ENCODE peak calls at places on chromosomes 4 and X, in five cellular contexts. One of them, this sample, is unnamed. For H3K4me1, the result is how much of the 10 kb centered on the place peaks cover.

GRCh38 chrX:153582896-153583295 is 16.0 kb downstream of the CCNQ start:
- DNase-seq in breast epithelium: peak
- DNase-seq in endodermal cell: no peak
- DNase-seq in heart right ventricle: no peak
- DNase-seq in upper lobe of left lung: no peak
- DNase-seq in this sample: no peak

GRCh38 chrX:47499291-47499690 is 16.3 kb upstream of the ZNF41 start:
- DNase-seq in breast epithelium: no peak
- DNase-seq in endodermal cell: no peak
- DNase-seq in heart right ventricle: no peak
- DNase-seq in upper lobe of left lung: no peak
- DNase-seq in this sample: no peak

GRCh38 chr4:187098429-187098828 is 374.8 kb upstream of the FAT1 start:
- DNase-seq in breast epithelium: no peak
- DNase-seq in endodermal cell: no peak
- DNase-seq in heart right ventricle: no peak
- DNase-seq in upper lobe of left lung: no peak
- DNase-seq in this sample: no peak

GRCh38 chr4:7922466-7922865 is 17.2 kb downstream of the AFAP1 start:
- DNase-seq in breast epithelium: no peak
- DNase-seq in endodermal cell: no peak
- DNase-seq in heart right ventricle: no peak
- DNase-seq in upper lobe of left lung: no peak
- DNase-seq in this sample: no peak

GRCh38 chr4:37644962-37645361 is 41.2 kb downstream of the RELL1 start:
- DNase-seq in breast epithelium: no peak
- DNase-seq in endodermal cell: no peak
- DNase-seq in heart right ventricle: no peak
- DNase-seq in upper lobe of left lung: no peak
- DNase-seq in this sample: no peak

GRCh38 chr4:119939066-119939995 is 127.3 kb downstream of the MAD2L1 start:
- DNase-seq in breast epithelium: no peak
- DNase-seq in endodermal cell: no peak
- DNase-seq in heart right ventricle: peak
- DNase-seq in upper lobe of left lung: no peak
- DNase-seq in this sample: no peak

GRCh38 chr4:101418055-101418454 is 70.7 kb upstream of the PPP3CA start:
- DNase-seq in breast epithelium: no peak
- DNase-seq in endodermal cell: no peak
- DNase-seq in heart right ventricle: no peak
- DNase-seq in upper lobe of left lung: no peak
- DNase-seq in this sample: no peak

GRCh38 chr4:55887594-55887993 is 34.1 kb downstream of the EXOC1 start:
- DNase-seq in breast epithelium: no peak
- DNase-seq in endodermal cell: no peak
- DNase-seq in heart right ventricle: no peak
- DNase-seq in upper lobe of left lung: no peak
- DNase-seq in this sample: no peak

GRCh38 chrX:48487362-48487785 is 11.4 kb downstream of the FTSJ1 start:
- DNase-seq in breast epithelium: no peak
- DNase-seq in endodermal cell: no peak
- DNase-seq in heart right ventricle: no peak
- DNase-seq in upper lobe of left lung: no peak
- DNase-seq in this sample: no peak

GRCh38 chrX:7330971-7331746 is 183.2 kb upstream of the PUDP start:
- DNase-seq in breast epithelium: no peak
- DNase-seq in endodermal cell: no peak
- DNase-seq in heart right ventricle: no peak
- DNase-seq in upper lobe of left lung: no peak
- DNase-seq in this sample: no peak

GRCh38 chr4:152109585-152110509 is 349.0 kb upstream of the GATB start:
- DNase-seq in breast epithelium: no peak
- DNase-seq in endodermal cell: no peak
- DNase-seq in heart right ventricle: no peak
- DNase-seq in upper lobe of left lung: no peak
- DNase-seq in this sample: no peak

GRCh38 chrX:136710324-136710951 is 62.5 kb downstream of the CD40LG start:
- DNase-seq in breast epithelium: no peak
- DNase-seq in endodermal cell: no peak
- DNase-seq in heart right ventricle: no peak
- DNase-seq in upper lobe of left lung: no peak
- DNase-seq in this sample: no peak

GRCh38 chr4:155025762-155026457 is 182.5 kb upstream of the NPY2R start:
- DNase-seq in breast epithelium: no peak
- DNase-seq in endodermal cell: peak
- DNase-seq in heart right ventricle: peak
- DNase-seq in upper lobe of left lung: no peak
- DNase-seq in this sample: no peak

GRCh38 chrX:17563515-17563914 is 173.8 kb upstream of the SCML1 start:
- DNase-seq in breast epithelium: no peak
- DNase-seq in endodermal cell: no peak
- DNase-seq in heart right ventricle: no peak
- DNase-seq in upper lobe of left lung: no peak
- DNase-seq in this sample: no peak

GRCh38 chr4:39937683-39938268 is 39.9 kb downstream of the PDS5A start:
- DNase-seq in breast epithelium: no peak
- DNase-seq in endodermal cell: no peak
- DNase-seq in heart right ventricle: no peak
- DNase-seq in upper lobe of left lung: no peak
- DNase-seq in this sample: no peak

GRCh38 chr4:22532896-22533295 is 17.0 kb upstream of the ADGRA3 start:
- DNase-seq in breast epithelium: no peak
- DNase-seq in endodermal cell: no peak
- DNase-seq in heart right ventricle: no peak
- DNase-seq in upper lobe of left lung: no peak
- DNase-seq in this sample: no peak

GRCh38 chr4:109301691-109302365 is 630 bp downstream of the COL25A1 start:
- DNase-seq in breast epithelium: no peak
- DNase-seq in endodermal cell: peak
- DNase-seq in heart right ventricle: no peak
- DNase-seq in upper lobe of left lung: peak
- DNase-seq in this sample: no peak

GRCh38 chr4:130054895-130055294 is 958.9 kb downstream of the C4orf33 start:
- DNase-seq in breast epithelium: no peak
- DNase-seq in endodermal cell: no peak
- DNase-seq in heart right ventricle: no peak
- DNase-seq in upper lobe of left lung: no peak
- DNase-seq in this sample: no peak

GRCh38 chrX:115531818-115532403 is 29.1 kb upstream of the PLS3 start:
- DNase-seq in breast epithelium: no peak
- DNase-seq in endodermal cell: no peak
- DNase-seq in heart right ventricle: no peak
- DNase-seq in upper lobe of left lung: no peak
- DNase-seq in this sample: no peak

GRCh38 chr4:80017125-80017854 is 55.7 kb downstream of the ANTXR2 start:
- DNase-seq in breast epithelium: no peak
- DNase-seq in endodermal cell: no peak
- DNase-seq in heart right ventricle: no peak
- DNase-seq in upper lobe of left lung: no peak
- DNase-seq in this sample: no peak

GRCh38 chrX:110310000-110310790 is 7.7 kb downstream of the AMMECR1 start:
- DNase-seq in breast epithelium: no peak
- DNase-seq in endodermal cell: no peak
- DNase-seq in heart right ventricle: no peak
- DNase-seq in upper lobe of left lung: no peak
- DNase-seq in this sample: no peak

GRCh38 chr4:150999091-150999490 is 16.0 kb downstream of the LRBA start:
- DNase-seq in breast epithelium: no peak
- DNase-seq in endodermal cell: no peak
- DNase-seq in heart right ventricle: no peak
- DNase-seq in upper lobe of left lung: no peak
- DNase-seq in this sample: no peak

GRCh38 chr4:25827373-25827772 is 35.4 kb downstream of the SEL1L3 start:
- DNase-seq in breast epithelium: no peak
- DNase-seq in endodermal cell: no peak
- DNase-seq in heart right ventricle: no peak
- DNase-seq in upper lobe of left lung: no peak
- DNase-seq in this sample: no peak

GRCh38 chrX:117713411-117713810 is 403.2 kb downstream of the KLHL13 start:
- DNase-seq in breast epithelium: no peak
- DNase-seq in endodermal cell: no peak
- DNase-seq in heart right ventricle: no peak
- DNase-seq in upper lobe of left lung: no peak
- DNase-seq in this sample: no peak

GRCh38 chr4:2354127-2354526 is 64.3 kb downstream of the ZFYVE28 start:
- DNase-seq in breast epithelium: no peak
- DNase-seq in endodermal cell: peak
- DNase-seq in heart right ventricle: no peak
- DNase-seq in upper lobe of left lung: no peak
- DNase-seq in this sample: no peak

GRCh38 chrX:121455890-121456289 is 408.5 kb downstream of the GLUD2 start:
- DNase-seq in breast epithelium: no peak
- DNase-seq in endodermal cell: no peak
- DNase-seq in heart right ventricle: no peak
- DNase-seq in upper lobe of left lung: no peak
- DNase-seq in this sample: no peak

GRCh38 chr4:74262522-74262921 is 45.7 kb upstream of the EPGN start:
- DNase-seq in breast epithelium: no peak
- DNase-seq in endodermal cell: no peak
- DNase-seq in heart right ventricle: no peak
- DNase-seq in upper lobe of left lung: no peak
- DNase-seq in this sample: no peak

GRCh38 chrX:12974217-12974796 is 603 bp upstream of the TMSB4X start:
- DNase-seq in breast epithelium: peak
- DNase-seq in endodermal cell: peak
- DNase-seq in heart right ventricle: peak
- DNase-seq in upper lobe of left lung: peak
- DNase-seq in this sample: no peak

GRCh38 chr4:17761062-17761461 is 20.4 kb downstream of the FAM184B start:
- DNase-seq in breast epithelium: no peak
- DNase-seq in endodermal cell: no peak
- DNase-seq in heart right ventricle: no peak
- DNase-seq in upper lobe of left lung: no peak
- DNase-seq in this sample: no peak

GRCh38 chr4:17762705-17763104 is 18.7 kb downstream of the FAM184B start:
- DNase-seq in breast epithelium: no peak
- DNase-seq in endodermal cell: no peak
- DNase-seq in heart right ventricle: no peak
- DNase-seq in upper lobe of left lung: no peak
- DNase-seq in this sample: no peak

GRCh38 chr4:17763931-17764330 is 17.5 kb downstream of the FAM184B start:
- DNase-seq in breast epithelium: no peak
- DNase-seq in endodermal cell: no peak
- DNase-seq in heart right ventricle: no peak
- DNase-seq in upper lobe of left lung: no peak
- DNase-seq in this sample: no peak

GRCh38 chr4:17765514-17766286 is 15.7 kb downstream of the FAM184B start:
- DNase-seq in breast epithelium: no peak
- DNase-seq in endodermal cell: no peak
- DNase-seq in heart right ventricle: no peak
- DNase-seq in upper lobe of left lung: no peak
- DNase-seq in this sample: no peak

DNA sequence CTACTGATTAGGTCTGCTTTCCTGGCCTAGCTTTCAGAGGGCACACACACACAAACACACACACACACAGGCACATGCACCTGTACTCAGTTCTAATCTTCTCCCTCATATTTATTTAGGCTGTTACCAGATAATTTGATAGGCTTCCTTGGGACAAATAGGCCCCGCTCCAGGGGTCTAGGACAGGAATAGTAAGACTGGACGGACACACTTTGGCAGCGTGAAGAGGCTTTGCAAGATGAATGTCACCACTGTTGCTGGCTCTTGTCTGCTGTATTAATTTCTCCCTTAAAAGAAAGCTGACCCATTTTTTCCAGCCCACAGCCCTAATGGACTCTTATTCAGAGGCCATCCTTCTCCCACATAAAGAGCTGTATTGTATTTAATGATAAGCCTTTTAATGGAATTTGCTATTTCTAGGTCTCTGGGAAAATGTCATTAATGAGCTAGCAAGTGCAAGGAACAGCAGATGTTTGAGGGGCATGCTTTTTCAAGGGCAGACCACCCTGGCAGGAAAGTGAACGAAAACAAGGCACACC is 18.0 kb downstream of the FAM184B start:
- DNase-seq in breast epithelium: no peak
- DNase-seq in endodermal cell: no peak
- DNase-seq in heart right ventricle: no peak
- DNase-seq in upper lobe of left lung: no peak
- DNase-seq in this sample: no peak
- H3K4me1 ChIP-seq in breast epithelium: under half
- H3K4me1 ChIP-seq in endodermal cell: under half
- H3K4me1 ChIP-seq in heart right ventricle: under half
- H3K4me1 ChIP-seq in upper lobe of left lung: under half
- H3K4me1 ChIP-seq in this sample: under half

DNA sequence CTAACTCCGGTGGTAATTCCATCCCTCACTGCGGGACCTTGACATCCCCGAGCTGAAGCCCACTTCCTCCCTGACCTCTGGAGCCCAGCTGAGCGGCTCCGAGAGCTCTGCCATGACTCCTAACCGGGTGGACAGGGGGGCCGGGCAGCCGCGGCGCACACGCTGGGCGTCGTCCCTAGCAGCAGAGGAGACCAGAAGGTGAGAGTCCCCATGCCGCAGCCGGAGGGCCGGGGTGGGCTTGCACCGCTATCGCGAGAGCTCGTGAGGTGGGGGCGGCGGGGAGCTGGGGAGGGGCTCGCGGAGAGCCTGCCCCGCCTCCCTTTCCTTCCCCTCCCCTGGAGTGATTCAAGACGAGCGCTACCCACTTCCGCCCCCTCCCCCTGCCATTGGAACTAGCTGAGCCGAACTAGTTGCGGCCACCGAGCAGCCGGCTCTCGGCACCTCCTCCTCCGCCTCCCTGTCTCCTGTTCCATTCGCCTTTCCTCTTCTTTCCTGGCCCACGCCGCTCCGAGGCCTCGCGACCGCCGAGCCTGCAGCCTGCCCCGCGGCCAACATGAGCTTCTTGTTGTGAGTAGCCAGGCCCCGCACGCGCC is at the start of gene MOB1B:
- DNase-seq in breast epithelium: peak
- DNase-seq in endodermal cell: peak
- DNase-seq in heart right ventricle: peak
- DNase-seq in upper lobe of left lung: peak
- DNase-seq in this sample: peak
- TF ChIP-seq CTCF in breast epithelium: no peak
- TF ChIP-seq CTCF in endodermal cell: peak
- TF ChIP-seq CTCF in heart right ventricle: peak
- TF ChIP-seq CTCF in upper lobe of left lung: peak
- TF ChIP-seq CTCF in this sample: peak

GRCh38 chr4:148166132-148166531 is 276.1 kb downstream of the NR3C2 start:
- DNase-seq in breast epithelium: no peak
- DNase-seq in endodermal cell: no peak
- DNase-seq in heart right ventricle: no peak
- DNase-seq in upper lobe of left lung: peak
- DNase-seq in this sample: no peak
- H3K4me3 ChIP-seq in breast epithelium: peak
- H3K4me3 ChIP-seq in endodermal cell: no peak
- H3K4me3 ChIP-seq in heart right ventricle: no peak
- H3K4me3 ChIP-seq in upper lobe of left lung: no peak
- H3K4me3 ChIP-seq in this sample: no peak

DNA sequence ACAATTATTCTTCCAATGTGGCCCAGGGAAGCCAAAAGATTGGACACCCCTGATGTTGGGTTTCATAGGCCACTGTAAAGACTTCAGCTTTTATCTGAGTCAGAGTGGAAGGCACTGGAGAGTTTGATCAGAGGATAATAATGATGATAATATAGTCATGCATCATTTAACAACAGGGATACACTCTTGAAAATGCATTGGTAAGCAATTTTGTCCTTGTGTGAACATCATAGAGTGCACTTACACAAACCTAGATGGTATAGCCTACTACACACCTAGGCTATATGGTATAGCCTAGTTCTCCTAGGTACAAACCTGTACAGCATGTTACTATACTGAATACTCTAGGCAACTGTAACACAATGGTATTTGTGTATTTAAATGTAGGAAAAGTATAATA is 70.5 kb downstream of the COQ2 start:
- DNase-seq in breast epithelium: no peak
- DNase-seq in endodermal cell: no peak
- DNase-seq in heart right ventricle: no peak
- DNase-seq in upper lobe of left lung: no peak
- DNase-seq in this sample: no peak
- H3K4me1 ChIP-seq in breast epithelium: under half
- H3K4me1 ChIP-seq in endodermal cell: under half
- H3K4me1 ChIP-seq in heart right ventricle: under half
- H3K4me1 ChIP-seq in upper lobe of left lung: under half
- H3K4me1 ChIP-seq in this sample: half or more

This sample was measured in esophagus squamous epithelium.